ENCODE peak calls at places on chromosome 15, in four cellular contexts. V is WTC11, P is lower lobe of right lung, O is fibroblast of lung. R is an unnamed sample.

GRCh38 chr15:63107895-63108546 is 13.6 kb upstream of the LACTB start:
- DNase-seq in P (no peak), O (peak), V (no peak), R (peak)

GRCh38 chr15:52234596-52235541 is 43.7 kb upstream of the GNB5 start:
- DNase-seq in P (no peak), O (no peak), V (no peak), R (no peak)

GRCh38 chr15:89090791-89091666 is 2.8 kb downstream of the ABHD2 start:
- DNase-seq in O (peak), P (peak), V (no peak), R (peak)

GRCh38 chr15:90020041-90020735 is 19.1 kb downstream of the ZNF710 start:
- DNase-seq in O (no peak), P (peak), V (no peak), R (peak)

GRCh38 chr15:93249599-93249998 is 160.6 kb upstream of the RGMA start:
- DNase-seq in P (no peak), V (no peak), O (no peak), R (no peak)

GRCh38 chr15:36601497-36601932 is 22.1 kb downstream of the CDIN1 start:
- DNase-seq in O (peak), V (no peak), P (no peak), R (peak)

GRCh38 chr15:77395013-77395774 is 24.7 kb downstream of the PEAK1 start:
- DNase-seq in V (no peak), P (no peak), O (no peak), R (no peak)

GRCh38 chr15:66097151-66098018 is 156.2 kb downstream of the MEGF11 start:
- DNase-seq in O (no peak), V (no peak), P (no peak), R (peak)

GRCh38 chr15:70853855-70854668 is at the start of gene LARP6:
- DNase-seq in V (peak), O (peak), P (peak), R (no peak)

GRCh38 chr15:78360958-78361714 is 21.0 kb downstream of the CRABP1 start:
- DNase-seq in V (no peak), P (no peak), O (no peak), R (peak)